ENCODE peak calls at places on chromosomes 6 and 20, in five cellular contexts. V is NT2/D1, R is H1, B is HepG2, F is GM12878. S is an unnamed sample.

GRCh38 chr6:87755697-87756671 is 54.0 kb upstream of the AKIRIN2 start:
- DNase-seq in V (no peak), R (no peak), B (no peak), F (no peak), S (no peak)

GRCh38 chr6:117072134-117072533 is 193.2 kb upstream of the VGLL2 start:
- DNase-seq in V (no peak), R (no peak), B (no peak), F (no peak), S (no peak)

GRCh38 chr6:36700071-36700811 is 2.6 kb downstream of the RAB44 start:
- DNase-seq in V (no peak), R (no peak), B (no peak), F (no peak), S (no peak)

GRCh38 chr6:183668-184067 is 108.6 kb upstream of the DUSP22 start:
- DNase-seq in V (no peak), R (no peak), B (no peak), F (no peak), S (no peak)

GRCh38 chr6:118551063-118551672 is 3.1 kb downstream of the PLN start:
- DNase-seq in V (peak), R (no peak), B (peak), F (no peak), S (peak)

GRCh38 chr6:138600726-138601125 is 101.4 kb upstream of the NHSL1 start:
- DNase-seq in V (no peak), R (no peak), B (no peak), F (no peak), S (no peak)

GRCh38 chr20:8427419-8428065 is 295.5 kb downstream of the PLCB1 start:
- DNase-seq in V (no peak), R (no peak), B (no peak), F (no peak), S (no peak)

GRCh38 chr6:32885698-32886286 is 31.8 kb downstream of the PSMB9 start:
- DNase-seq in V (peak), R (no peak), B (peak), F (peak), S (no peak)

GRCh38 chr6:159943101-159943632 is 25.7 kb upstream of the IGF2R start:
- DNase-seq in V (no peak), R (no peak), B (peak), F (no peak), S (no peak)

GRCh38 chr6:134757911-134758361 is 192.0 kb downstream of the ALDH8A1 start:
- DNase-seq in V (no peak), R (no peak), B (no peak), F (no peak), S (no peak)

GRCh38 chr20:37559312-37560027 is 31.8 kb upstream of the BLCAP start:
- DNase-seq in V (no peak), R (no peak), B (no peak), F (no peak), S (no peak)

GRCh38 chr20:59006167-59006863 is 739 bp downstream of the CTSZ start:
- DNase-seq in V (no peak), R (no peak), B (no peak), F (no peak), S (no peak)

GRCh38 chr6:42702200-42702599 is 20.2 kb downstream of the PRPH2 start:
- DNase-seq in V (no peak), R (no peak), B (peak), F (no peak), S (no peak)

GRCh38 chr6:121504227-121504626 is 68.8 kb downstream of the GJA1 start:
- DNase-seq in V (no peak), R (no peak), B (no peak), F (no peak), S (no peak)

GRCh38 chr20:44176833-44177533 is 10.0 kb downstream of the JPH2 start:
- DNase-seq in V (no peak), R (no peak), B (no peak), F (no peak), S (no peak)

GRCh38 chr6:83574783-83575182 is 62.4 kb downstream of the PRSS35 start:
- DNase-seq in V (no peak), R (no peak), B (no peak), F (no peak), S (no peak)

GRCh38 chr20:20827992-20828597 is 115.7 kb upstream of the RALGAPA2 start:
- DNase-seq in V (no peak), R (no peak), B (no peak), F (no peak), S (no peak)

GRCh38 chr20:62477669-62478450 is 2.1 kb upstream of the GATA5 start:
- DNase-seq in V (no peak), R (peak), B (no peak), F (no peak), S (peak)

GRCh38 chr20:11888648-11889047 is 29.0 kb upstream of the BTBD3 start:
- DNase-seq in V (no peak), R (no peak), B (no peak), F (no peak), S (no peak)

GRCh38 chr6:107103082-107103481 is 12.2 kb downstream of the BEND3 start:
- DNase-seq in V (no peak), R (no peak), B (no peak), F (no peak), S (no peak)

GRCh38 chr6:90678049-90678779 is 91.3 kb upstream of the MAP3K7 start:
- DNase-seq in V (no peak), R (no peak), B (no peak), F (no peak), S (no peak)

GRCh38 chr6:122610690-122611455 is 668 bp downstream of the PKIB start:
- DNase-seq in V (no peak), R (peak), B (peak), F (no peak), S (peak)

GRCh38 chr6:64012351-64013060 is 376.9 kb downstream of the PHF3 start:
- DNase-seq in V (peak), R (no peak), B (peak), F (no peak), S (peak)

GRCh38 chr6:25232478-25232877 is 46.7 kb upstream of the CARMIL1 start:
- DNase-seq in V (no peak), R (no peak), B (no peak), F (no peak), S (no peak)

GRCh38 chr20:755931-756330 is 12.4 kb downstream of the SLC52A3 start:
- DNase-seq in V (no peak), R (no peak), B (no peak), F (no peak), S (no peak)

GRCh38 chr6:106918128-106918527 is 56.4 kb downstream of the CD24 start:
- DNase-seq in V (no peak), R (no peak), B (no peak), F (no peak), S (no peak)

GRCh38 chr6:16488813-16489212 is 250.4 kb downstream of the GMPR start:
- DNase-seq in V (no peak), R (no peak), B (no peak), F (no peak), S (no peak)

GRCh38 chr6:22204153-22204552 is 92.7 kb downstream of the PRL start:
- DNase-seq in V (no peak), R (no peak), B (no peak), F (no peak), S (no peak)

GRCh38 chr6:9224539-9224938 is 789.2 kb upstream of the SLC35B3 start:
- DNase-seq in V (no peak), R (no peak), B (no peak), F (no peak), S (no peak)

GRCh38 chr20:18224968-18225568 is 63.3 kb upstream of the ZNF133 start:
- DNase-seq in V (peak), R (peak), B (peak), F (no peak), S (peak)

GRCh38 chr6:54130179-54130578 is 18.9 kb downstream of the MLIP start:
- DNase-seq in V (no peak), R (no peak), B (no peak), F (no peak), S (no peak)

GRCh38 chr6:96856822-96857221 is 19.5 kb upstream of the GPR63 start:
- DNase-seq in V (no peak), R (no peak), B (no peak), F (no peak), S (no peak)

GRCh38 chr6:35677456-35677855 is 11.3 kb downstream of the FKBP5 start:
- DNase-seq in V (no peak), R (no peak), B (no peak), F (no peak), S (no peak)

GRCh38 chr6:165244524-165245247 is 64.7 kb downstream of the C6orf118 start:
- DNase-seq in V (no peak), R (peak), B (no peak), F (no peak), S (no peak)

GRCh38 chr6:169897601-169898358 is 146.4 kb downstream of the ERMARD start:
- DNase-seq in V (no peak), R (no peak), B (no peak), F (no peak), S (no peak)

DNA sequence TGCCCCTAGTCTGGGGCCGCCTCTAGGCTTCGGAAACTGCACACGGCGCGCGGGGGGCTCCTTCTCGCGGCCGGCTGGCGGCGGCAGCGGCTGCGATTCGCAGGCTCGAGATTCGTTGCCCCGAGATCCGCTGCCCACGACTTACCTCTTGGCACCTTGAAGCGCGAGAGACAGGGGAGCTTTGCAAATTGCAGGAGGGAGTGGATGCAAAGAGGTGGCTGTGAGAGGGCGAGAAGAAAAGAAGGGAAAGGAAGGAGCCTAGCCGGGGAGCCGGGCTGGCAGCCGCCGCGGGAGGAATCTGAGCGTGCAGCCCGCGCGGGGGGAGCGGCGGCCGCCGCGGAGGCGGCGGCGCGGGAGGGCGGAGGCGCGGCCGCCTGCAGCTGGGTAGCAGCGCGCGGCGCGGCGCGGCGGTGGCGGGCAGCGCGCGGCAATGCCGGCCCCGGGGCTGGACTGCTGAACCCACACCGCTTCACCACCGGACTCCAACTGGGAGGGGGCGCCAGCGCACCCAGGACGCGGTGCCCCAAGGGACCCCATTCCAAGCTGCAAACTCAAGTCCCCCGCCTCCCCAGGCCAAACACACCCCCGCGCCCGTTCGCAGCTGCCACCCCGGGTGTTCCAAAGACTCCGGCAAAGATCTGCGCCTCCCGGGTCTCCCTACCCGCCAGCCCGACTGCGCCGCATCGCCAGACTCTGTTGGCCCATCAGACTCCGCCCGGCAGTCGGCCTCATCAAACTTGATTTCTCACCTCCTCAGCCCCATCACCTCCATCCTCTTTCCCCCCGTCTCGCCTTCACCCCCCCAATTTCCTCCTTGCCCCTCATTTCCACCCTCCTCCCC is 44.2 kb upstream of the SUPT3H start:
- DNase-seq in V (no peak), R (peak), B (peak), F (no peak), S (peak)
- TF ChIP-seq SUZ12 in V (no peak), R (peak), B (no peak), F (no peak), S (no peak)

DNA sequence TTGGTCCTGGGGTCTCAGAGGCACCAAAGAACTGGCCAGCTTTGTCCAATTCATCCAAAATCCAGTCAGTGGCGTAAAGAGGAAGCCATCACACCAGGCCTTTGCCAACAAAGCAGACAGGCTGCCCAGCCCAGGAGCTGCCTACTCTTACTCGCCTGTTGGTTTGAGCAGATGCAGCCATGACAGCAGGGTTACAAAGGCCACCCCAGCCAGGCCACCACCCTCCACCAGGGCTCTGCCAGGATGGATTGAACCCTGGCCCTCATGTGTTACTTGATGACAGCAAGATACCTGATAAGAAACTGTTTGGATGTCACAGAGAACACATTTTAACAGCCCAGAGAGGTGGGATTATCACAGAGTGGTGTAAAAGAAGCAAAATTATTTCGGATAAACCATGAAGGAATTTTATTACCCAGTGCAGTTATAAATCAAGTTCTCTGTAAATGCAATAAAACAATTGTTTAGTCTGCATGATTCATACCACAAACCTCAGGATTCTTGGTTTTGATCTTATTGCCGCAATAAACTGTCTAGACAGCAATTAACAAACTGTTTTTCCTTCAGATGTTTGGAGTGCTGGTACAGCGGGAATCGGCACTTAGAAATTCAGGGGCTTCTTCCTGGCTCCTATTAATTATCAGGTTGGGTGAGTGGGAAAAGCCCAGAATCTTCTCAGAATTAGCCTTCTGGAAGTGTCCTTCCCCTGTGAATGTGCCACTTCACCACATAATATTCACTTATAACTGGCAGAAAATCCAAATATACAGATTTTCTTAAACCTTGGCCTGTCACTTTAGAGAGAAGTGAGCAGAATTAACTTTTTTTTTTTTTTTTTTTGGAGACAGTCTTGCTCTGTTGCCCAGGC is 57.9 kb upstream of the SALL4 start:
- DNase-seq in V (no peak), R (no peak), B (no peak), F (no peak), S (peak)
- TF ChIP-seq SUZ12 in V (no peak), R (no peak), B (no peak), F (no peak), S (no peak)

GRCh38 chr6:20835315-20836010 is 301.2 kb downstream of the CDKAL1 start:
- DNase-seq in V (no peak), R (no peak), B (no peak), F (no peak), S (no peak)
- TF ChIP-seq SUZ12 in V (no peak), R (no peak), B (no peak), F (no peak), S (no peak)

GRCh38 chr6:74932214-74932923 is 273.5 kb downstream of the COL12A1 start:
- DNase-seq in V (no peak), R (no peak), B (no peak), F (no peak), S (no peak)
- TF ChIP-seq SUZ12 in V (no peak), R (no peak), B (no peak), F (no peak), S (no peak)

DNA sequence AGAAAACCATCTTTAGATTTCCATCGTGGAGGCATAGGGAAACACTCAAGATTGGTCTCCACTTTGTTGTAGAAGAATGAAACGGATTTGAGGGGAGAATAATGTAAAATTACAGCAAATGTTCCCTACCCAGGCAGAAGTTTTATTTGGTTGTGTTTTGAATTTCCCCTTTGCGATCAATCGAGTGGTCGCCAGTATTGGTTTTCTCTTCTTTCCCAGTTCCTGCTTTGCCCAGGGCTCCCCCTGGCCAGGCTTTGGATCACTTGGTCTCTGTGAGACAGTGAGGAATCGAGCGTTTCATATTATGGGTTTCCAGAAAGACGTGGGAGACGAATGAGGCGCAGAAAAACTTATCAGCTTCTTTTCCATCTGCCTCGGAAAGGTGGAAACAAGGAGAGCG is 7.3 kb upstream of the TBX18 start:
- DNase-seq in V (no peak), R (no peak), B (no peak), F (no peak), S (no peak)
- TF ChIP-seq SUZ12 in V (no peak), R (no peak), B (no peak), F (no peak), S (no peak)

GRCh38 chr20:35663813-35664543 is 722 bp downstream of the CPNE1 start:
- DNase-seq in V (peak), R (peak), B (peak), F (no peak), S (peak)
- TF ChIP-seq SUZ12 in V (no peak), R (no peak), B (no peak), F (no peak), S (no peak)

GRCh38 chr20:3011752-3012151 is 31.7 kb upstream of the GNRH2 start:
- DNase-seq in V (no peak), R (no peak), B (no peak), F (no peak), S (no peak)
- TF ChIP-seq SUZ12 in V (no peak), R (no peak), B (no peak), F (no peak), S (no peak)

GRCh38 chr6:131638013-131638412 is 911 bp downstream of the ENPP3 start:
- DNase-seq in V (no peak), R (no peak), B (no peak), F (no peak), S (no peak)

GRCh38 chr6:131641554-131641953 is 4.5 kb downstream of the ENPP3 start:
- DNase-seq in V (no peak), R (no peak), B (no peak), F (no peak), S (no peak)

GRCh38 chr6:131640576-131640975 is 3.5 kb downstream of the ENPP3 start:
- DNase-seq in V (no peak), R (no peak), B (no peak), F (no peak), S (no peak)

GRCh38 chr6:131642565-131643261 is 5.6 kb downstream of the ENPP3 start:
- DNase-seq in V (no peak), R (no peak), B (no peak), F (no peak), S (no peak)

GRCh38 chr6:131640100-131640499 is 3.0 kb downstream of the ENPP3 start:
- DNase-seq in V (no peak), R (no peak), B (no peak), F (no peak), S (no peak)
- TF ChIP-seq SUZ12 in V (no peak), R (no peak), B (no peak), F (no peak), S (no peak)

GRCh38 chr6:12485837-12486236 is 195.7 kb downstream of the EDN1 start:
- DNase-seq in V (no peak), R (no peak), B (no peak), F (no peak), S (no peak)

GRCh38 chr6:12482386-12482785 is 192.2 kb downstream of the EDN1 start:
- DNase-seq in V (no peak), R (no peak), B (no peak), F (no peak), S (no peak)

GRCh38 chr6:12485226-12485764 is 195.1 kb downstream of the EDN1 start:
- DNase-seq in V (no peak), R (no peak), B (no peak), F (no peak), S (no peak)

GRCh38 chr6:12484519-12484918 is 194.4 kb downstream of the EDN1 start:
- DNase-seq in V (no peak), R (no peak), B (peak), F (no peak), S (no peak)

GRCh38 chr6:12483712-12484111 is 193.6 kb downstream of the EDN1 start:
- DNase-seq in V (no peak), R (no peak), B (no peak), F (peak), S (no peak)
- TF ChIP-seq SUZ12 in V (no peak), R (no peak), B (no peak), F (no peak), S (no peak)

S was measured in HEK293T.